ENCODE peak calls at places on chromosome 1, in ten cellular contexts. One of them, this sample, is unnamed.

GRCh38 chr1:7931446-7931812 is 9.2 kb downstream of the TNFRSF9 start:
- DNase-seq in CD8-positive, alpha-beta memory T cell: no peak
- DNase-seq in A549: no peak
- DNase-seq in foreskin fibroblast: no peak
- DNase-seq in kidney: no peak
- DNase-seq in GM23248: no peak
- DNase-seq in skeletal muscle cell: no peak
- DNase-seq in right lobe of liver: no peak
- DNase-seq in colonic mucosa: no peak
- DNase-seq in K562: no peak
- DNase-seq in this sample: no peak

GRCh38 chr1:48080343-48081255 is 83.4 kb upstream of the TRABD2B start:
- DNase-seq in K562: no peak
- DNase-seq in GM23248: no peak
- DNase-seq in CD8-positive, alpha-beta memory T cell: no peak
- DNase-seq in right lobe of liver: no peak
- DNase-seq in foreskin fibroblast: no peak
- DNase-seq in A549: no peak
- DNase-seq in colonic mucosa: peak
- DNase-seq in skeletal muscle cell: no peak
- DNase-seq in kidney: no peak
- DNase-seq in this sample: no peak

GRCh38 chr1:36924282-36924791 is 110.0 kb downstream of the GRIK3 start:
- DNase-seq in skeletal muscle cell: peak
- DNase-seq in foreskin fibroblast: peak
- DNase-seq in A549: no peak
- DNase-seq in CD8-positive, alpha-beta memory T cell: no peak
- DNase-seq in colonic mucosa: peak
- DNase-seq in K562: peak
- DNase-seq in kidney: peak
- DNase-seq in GM23248: peak
- DNase-seq in right lobe of liver: peak
- DNase-seq in this sample: peak

GRCh38 chr1:162386292-162387225 is 5.0 kb downstream of the C1orf226 start:
- DNase-seq in right lobe of liver: no peak
- DNase-seq in K562: peak
- DNase-seq in GM23248: no peak
- DNase-seq in colonic mucosa: no peak
- DNase-seq in skeletal muscle cell: no peak
- DNase-seq in A549: no peak
- DNase-seq in kidney: no peak
- DNase-seq in CD8-positive, alpha-beta memory T cell: no peak
- DNase-seq in foreskin fibroblast: no peak
- DNase-seq in this sample: no peak

GRCh38 chr1:14037101-14037807 is 337.3 kb downstream of the PRDM2 start:
- DNase-seq in right lobe of liver: no peak
- DNase-seq in GM23248: no peak
- DNase-seq in colonic mucosa: no peak
- DNase-seq in foreskin fibroblast: no peak
- DNase-seq in kidney: no peak
- DNase-seq in CD8-positive, alpha-beta memory T cell: no peak
- DNase-seq in skeletal muscle cell: no peak
- DNase-seq in K562: no peak
- DNase-seq in A549: no peak
- DNase-seq in this sample: no peak

GRCh38 chr1:179586107-179586823 is 5.4 kb upstream of the TDRD5 start:
- DNase-seq in skeletal muscle cell: peak
- DNase-seq in CD8-positive, alpha-beta memory T cell: no peak
- DNase-seq in colonic mucosa: peak
- DNase-seq in A549: peak
- DNase-seq in GM23248: peak
- DNase-seq in kidney: peak
- DNase-seq in right lobe of liver: no peak
- DNase-seq in foreskin fibroblast: peak
- DNase-seq in K562: peak
- DNase-seq in this sample: no peak

GRCh38 chr1:231923461-231924132 is 297.0 kb downstream of the DISC1 start:
- DNase-seq in foreskin fibroblast: no peak
- DNase-seq in GM23248: peak
- DNase-seq in colonic mucosa: no peak
- DNase-seq in kidney: no peak
- DNase-seq in K562: no peak
- DNase-seq in right lobe of liver: no peak
- DNase-seq in CD8-positive, alpha-beta memory T cell: no peak
- DNase-seq in A549: no peak
- DNase-seq in skeletal muscle cell: no peak
- DNase-seq in this sample: no peak

GRCh38 chr1:231192620-231193163 is 30.8 kb downstream of the TRIM67 start:
- DNase-seq in right lobe of liver: no peak
- DNase-seq in skeletal muscle cell: no peak
- DNase-seq in CD8-positive, alpha-beta memory T cell: no peak
- DNase-seq in foreskin fibroblast: no peak
- DNase-seq in A549: no peak
- DNase-seq in K562: no peak
- DNase-seq in kidney: peak
- DNase-seq in GM23248: no peak
- DNase-seq in colonic mucosa: peak
- DNase-seq in this sample: no peak

GRCh38 chr1:236067854-236068454 is 3.1 kb upstream of the NID1 start:
- DNase-seq in right lobe of liver: no peak
- DNase-seq in skeletal muscle cell: peak
- DNase-seq in GM23248: no peak
- DNase-seq in kidney: no peak
- DNase-seq in foreskin fibroblast: peak
- DNase-seq in A549: no peak
- DNase-seq in K562: no peak
- DNase-seq in colonic mucosa: no peak
- DNase-seq in CD8-positive, alpha-beta memory T cell: no peak
- DNase-seq in this sample: no peak
- H3K4me3 ChIP-seq in right lobe of liver: no peak
- H3K4me3 ChIP-seq in skeletal muscle cell: no peak
- H3K4me3 ChIP-seq in GM23248: no peak
- H3K4me3 ChIP-seq in kidney: peak
- H3K4me3 ChIP-seq in foreskin fibroblast: no peak
- H3K4me3 ChIP-seq in A549: no peak
- H3K4me3 ChIP-seq in K562: no peak
- H3K4me3 ChIP-seq in colonic mucosa: no peak
- H3K4me3 ChIP-seq in CD8-positive, alpha-beta memory T cell: no peak
- H3K4me3 ChIP-seq in this sample: no peak

DNA sequence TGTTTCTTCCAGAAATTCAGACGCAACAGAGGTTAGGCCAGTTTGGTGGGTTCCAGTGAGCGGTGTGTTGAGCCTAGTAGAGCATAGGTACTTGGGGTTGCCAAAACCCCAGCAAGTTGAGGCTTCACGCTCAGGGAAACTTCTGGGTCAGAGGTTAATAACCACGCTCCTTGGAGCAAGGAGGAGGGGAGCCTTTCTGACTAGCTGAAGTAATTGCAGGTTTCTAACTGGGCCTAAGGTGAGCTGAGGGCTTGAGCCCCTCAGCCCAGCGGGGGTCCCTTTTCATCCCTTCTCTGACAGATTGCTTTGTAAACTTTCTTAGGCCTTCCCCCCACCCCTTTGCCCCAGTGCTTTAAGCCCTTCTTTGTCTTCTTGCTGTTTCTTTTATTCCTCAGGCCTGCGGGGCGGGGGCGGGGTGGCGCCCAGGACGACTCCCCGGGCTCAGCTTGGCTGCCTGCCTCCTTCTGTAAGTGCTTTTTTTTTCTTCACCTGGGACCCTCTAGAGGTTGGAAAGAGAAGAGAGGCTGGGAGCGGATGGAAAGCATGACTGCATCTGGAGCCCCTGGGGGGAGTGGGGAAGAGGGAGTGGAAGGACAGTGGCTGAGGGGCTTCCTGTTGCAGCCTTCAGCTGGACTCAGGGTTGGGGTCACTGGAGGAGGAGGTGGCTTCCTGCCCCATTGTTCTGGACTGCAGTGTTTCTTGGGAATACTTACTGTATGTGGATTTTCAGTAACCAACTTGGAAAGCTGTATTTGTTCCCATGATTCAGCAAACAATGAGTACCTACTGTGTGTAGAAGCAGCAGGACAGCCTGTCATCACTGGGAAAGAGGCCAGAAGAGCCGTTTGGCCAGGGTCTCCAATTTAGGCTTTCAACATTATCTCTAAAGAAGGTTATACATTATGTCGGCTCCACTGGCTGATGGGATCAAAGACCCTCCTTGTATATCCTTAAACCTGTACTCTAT is 1.4 kb upstream of the ZNF436 start:
- DNase-seq in K562: peak
- DNase-seq in right lobe of liver: peak
- DNase-seq in CD8-positive, alpha-beta memory T cell: no peak
- DNase-seq in colonic mucosa: no peak
- DNase-seq in A549: no peak
- DNase-seq in GM23248: peak
- DNase-seq in kidney: no peak
- DNase-seq in skeletal muscle cell: no peak
- DNase-seq in foreskin fibroblast: no peak
- DNase-seq in this sample: no peak
- H3K4me3 ChIP-seq in K562: peak
- H3K4me3 ChIP-seq in right lobe of liver: no peak
- H3K4me3 ChIP-seq in CD8-positive, alpha-beta memory T cell: no peak
- H3K4me3 ChIP-seq in colonic mucosa: no peak
- H3K4me3 ChIP-seq in A549: no peak
- H3K4me3 ChIP-seq in GM23248: peak
- H3K4me3 ChIP-seq in kidney: peak
- H3K4me3 ChIP-seq in skeletal muscle cell: peak
- H3K4me3 ChIP-seq in foreskin fibroblast: peak
- H3K4me3 ChIP-seq in this sample: no peak

GRCh38 chr1:89260042-89260441 is 12.6 kb downstream of the GBP5 start:
- DNase-seq in colonic mucosa: no peak
- DNase-seq in skeletal muscle cell: no peak
- DNase-seq in kidney: no peak
- DNase-seq in right lobe of liver: no peak
- DNase-seq in GM23248: no peak
- DNase-seq in K562: no peak
- DNase-seq in A549: no peak
- DNase-seq in CD8-positive, alpha-beta memory T cell: no peak
- DNase-seq in foreskin fibroblast: no peak
- DNase-seq in this sample: no peak

GRCh38 chr1:89260575-89261275 is 11.9 kb downstream of the GBP5 start:
- DNase-seq in GM23248: peak
- DNase-seq in right lobe of liver: no peak
- DNase-seq in foreskin fibroblast: no peak
- DNase-seq in A549: no peak
- DNase-seq in K562: no peak
- DNase-seq in skeletal muscle cell: no peak
- DNase-seq in kidney: no peak
- DNase-seq in CD8-positive, alpha-beta memory T cell: no peak
- DNase-seq in colonic mucosa: no peak
- DNase-seq in this sample: no peak

GRCh38 chr1:89262643-89263042 is 10.0 kb downstream of the GBP5 start:
- DNase-seq in foreskin fibroblast: no peak
- DNase-seq in K562: no peak
- DNase-seq in kidney: no peak
- DNase-seq in colonic mucosa: no peak
- DNase-seq in right lobe of liver: no peak
- DNase-seq in A549: no peak
- DNase-seq in CD8-positive, alpha-beta memory T cell: no peak
- DNase-seq in skeletal muscle cell: no peak
- DNase-seq in GM23248: peak
- DNase-seq in this sample: no peak

GRCh38 chr1:89259283-89259971 is 13.2 kb downstream of the GBP5 start:
- DNase-seq in foreskin fibroblast: no peak
- DNase-seq in kidney: peak
- DNase-seq in skeletal muscle cell: no peak
- DNase-seq in colonic mucosa: no peak
- DNase-seq in CD8-positive, alpha-beta memory T cell: peak
- DNase-seq in K562: no peak
- DNase-seq in right lobe of liver: no peak
- DNase-seq in A549: no peak
- DNase-seq in GM23248: no peak
- DNase-seq in this sample: peak

GRCh38 chr1:89261926-89262540 is 10.6 kb downstream of the GBP5 start:
- DNase-seq in colonic mucosa: no peak
- DNase-seq in right lobe of liver: no peak
- DNase-seq in CD8-positive, alpha-beta memory T cell: no peak
- DNase-seq in GM23248: peak
- DNase-seq in A549: no peak
- DNase-seq in kidney: no peak
- DNase-seq in skeletal muscle cell: no peak
- DNase-seq in K562: no peak
- DNase-seq in foreskin fibroblast: no peak
- DNase-seq in this sample: no peak
- H3K4me3 ChIP-seq in colonic mucosa: no peak
- H3K4me3 ChIP-seq in right lobe of liver: no peak
- H3K4me3 ChIP-seq in CD8-positive, alpha-beta memory T cell: peak
- H3K4me3 ChIP-seq in GM23248: peak
- H3K4me3 ChIP-seq in A549: no peak
- H3K4me3 ChIP-seq in kidney: peak
- H3K4me3 ChIP-seq in skeletal muscle cell: no peak
- H3K4me3 ChIP-seq in K562: no peak
- H3K4me3 ChIP-seq in foreskin fibroblast: no peak
- H3K4me3 ChIP-seq in this sample: no peak

DNA sequence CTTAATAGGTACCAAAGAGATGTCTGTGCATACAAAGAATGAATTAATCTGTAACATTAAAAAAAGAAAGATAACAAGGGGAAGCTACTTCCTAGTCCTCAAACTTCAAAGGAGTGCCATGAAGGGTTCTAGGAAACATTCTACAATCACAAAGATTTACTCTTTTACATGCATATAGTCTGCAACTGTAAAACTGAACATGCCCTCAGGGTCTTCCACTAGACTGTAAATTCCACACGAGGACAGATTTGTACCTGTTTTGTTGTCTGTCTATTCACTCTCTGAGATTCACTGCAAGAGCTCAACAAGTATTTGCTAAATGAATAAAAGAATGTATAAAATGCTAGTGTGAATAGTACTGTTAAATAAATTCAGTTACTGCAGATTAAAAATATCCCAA is 4.4 kb downstream of the JAK1 start:
- DNase-seq in foreskin fibroblast: no peak
- DNase-seq in right lobe of liver: no peak
- DNase-seq in colonic mucosa: no peak
- DNase-seq in skeletal muscle cell: no peak
- DNase-seq in CD8-positive, alpha-beta memory T cell: no peak
- DNase-seq in kidney: no peak
- DNase-seq in K562: no peak
- DNase-seq in A549: no peak
- DNase-seq in GM23248: no peak
- DNase-seq in this sample: no peak
- H3K4me3 ChIP-seq in foreskin fibroblast: no peak
- H3K4me3 ChIP-seq in right lobe of liver: no peak
- H3K4me3 ChIP-seq in colonic mucosa: no peak
- H3K4me3 ChIP-seq in skeletal muscle cell: no peak
- H3K4me3 ChIP-seq in CD8-positive, alpha-beta memory T cell: peak
- H3K4me3 ChIP-seq in kidney: no peak
- H3K4me3 ChIP-seq in K562: no peak
- H3K4me3 ChIP-seq in A549: no peak
- H3K4me3 ChIP-seq in GM23248: no peak
- H3K4me3 ChIP-seq in this sample: no peak

This sample was measured in Jurkat, Clone E6-1.